ENCODE peak calls at places on chromosomes 6 and 20, in eight cellular contexts. S is MM.1S, N is Panc1, P is left lung, L is left ventricle myocardium inferior, D is stomach, G is PC-3, B is prostate gland. R is an unnamed sample. For H3K4me1 and H3K9me3, the result is how much of the 10 kb centered on the place peaks cover.

GRCh38 chr20:2289475-2289874 is 6.3 kb upstream of the TGM3 start:
- DNase-seq in S (peak), N (no peak), P (no peak), L (no peak), D (no peak), G (no peak), B (no peak), R (no peak)

GRCh38 chr6:75382634-75382900 is 98.0 kb upstream of the TMEM30A start:
- DNase-seq in S (no peak), N (no peak), P (no peak), L (no peak), D (no peak), G (no peak), B (no peak), R (no peak)

GRCh38 chr6:139422105-139423036 is 47.9 kb upstream of the CITED2 start:
- DNase-seq in S (no peak), N (no peak), P (no peak), L (no peak), D (no peak), G (no peak), B (no peak), R (no peak)

GRCh38 chr6:109759098-109759855 is 68.2 kb downstream of the FIG4 start:
- DNase-seq in S (no peak), N (no peak), P (no peak), L (no peak), D (no peak), G (no peak), B (no peak), R (no peak)

GRCh38 chr6:154731296-154732218 is 1.7 kb upstream of the SCAF8 start:
- DNase-seq in S (no peak), N (no peak), P (no peak), L (no peak), D (no peak), G (peak), B (no peak), R (no peak)

GRCh38 chr6:50116797-50117542 is 67.2 kb upstream of the DEFB112 start:
- DNase-seq in S (no peak), N (no peak), P (no peak), L (no peak), D (no peak), G (no peak), B (no peak), R (no peak)

GRCh38 chr6:156779206-156780116 is 2.3 kb downstream of the ARID1B start:
- DNase-seq in S (no peak), N (no peak), P (peak), L (peak), D (peak), G (no peak), B (peak), R (peak)

GRCh38 chr6:113381957-113382356 is 475.2 kb upstream of the MARCKS start:
- DNase-seq in S (peak), N (no peak), P (no peak), L (peak), D (peak), G (peak), B (peak), R (no peak)

GRCh38 chr20:6714202-6714800 is 53.2 kb upstream of the BMP2 start:
- DNase-seq in S (no peak), N (no peak), P (no peak), L (no peak), D (peak), G (peak), B (no peak), R (no peak)

GRCh38 chr20:47652794-47653193 is 132.5 kb downstream of the SULF2 start:
- DNase-seq in S (no peak), N (no peak), P (no peak), L (no peak), D (no peak), G (no peak), B (no peak), R (no peak)

GRCh38 chr6:124947821-124948451 is 14.3 kb upstream of the RNF217 start:
- DNase-seq in S (no peak), N (no peak), P (no peak), L (no peak), D (no peak), G (peak), B (no peak), R (no peak)

GRCh38 chr20:44633187-44633851 is 18.2 kb downstream of the ADA start:
- DNase-seq in S (no peak), N (no peak), P (peak), L (no peak), D (no peak), G (no peak), B (no peak), R (no peak)

GRCh38 chr6:99810942-99811633 is 182.9 kb downstream of the MCHR2 start:
- DNase-seq in S (no peak), N (no peak), P (no peak), L (no peak), D (no peak), G (no peak), B (no peak), R (no peak)

DNA sequence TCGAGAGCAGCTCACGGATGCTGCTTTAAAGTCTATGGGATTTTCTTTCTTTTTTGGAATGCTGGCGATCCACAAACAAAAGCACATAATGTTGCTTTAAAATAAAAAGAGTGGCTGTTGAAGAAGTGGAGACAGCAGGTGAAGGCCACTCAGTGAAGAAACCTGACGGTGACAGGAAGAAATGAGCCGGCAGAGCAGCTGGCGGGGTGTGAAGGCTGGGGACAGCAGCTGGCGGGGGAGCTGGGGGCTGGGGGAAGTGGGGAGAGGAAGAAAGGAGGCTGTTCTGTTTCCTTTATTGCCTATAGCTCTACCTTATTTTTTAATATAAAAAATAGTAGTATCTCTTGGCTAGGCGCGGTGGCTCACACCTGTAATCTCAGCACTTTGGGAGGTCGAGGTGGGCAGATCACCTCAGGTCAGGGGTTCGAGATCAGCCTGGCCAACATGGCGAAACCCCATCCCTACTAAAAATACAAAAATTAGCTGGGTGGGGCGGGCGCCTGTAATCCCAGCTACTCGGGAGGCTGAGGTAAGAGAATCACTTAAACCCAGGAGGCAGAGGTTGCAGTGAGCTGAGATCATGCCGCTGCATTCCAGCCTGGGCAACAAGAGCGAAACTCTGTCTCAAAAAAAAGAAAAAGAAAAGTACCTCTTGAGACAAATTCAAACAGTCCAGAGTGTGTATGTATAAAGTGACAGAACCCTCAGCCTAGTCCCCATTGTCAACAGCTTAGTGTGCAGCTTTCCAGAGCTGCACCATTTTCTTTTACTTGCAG is 42.4 kb upstream of the TAF8 start:
- DNase-seq in S (no peak), N (no peak), P (no peak), L (no peak), D (no peak), G (no peak), B (no peak), R (no peak)
- H3K4me1 ChIP-seq in S (under half), N (under half), P (under half), L (under half), D (under half), G (under half), B (under half), R (under half)

GRCh38 chr6:32954212-32954745 is 1.4 kb upstream of the HLA-DMA start:
- DNase-seq in S (no peak), N (no peak), P (no peak), L (no peak), D (no peak), G (no peak), B (no peak), R (no peak)

GRCh38 chr6:32956176-32956575 is 3.3 kb upstream of the HLA-DMA start:
- DNase-seq in S (no peak), N (no peak), P (no peak), L (no peak), D (no peak), G (no peak), B (no peak), R (no peak)

GRCh38 chr6:32953775-32954174 is 878 bp upstream of the HLA-DMA start:
- DNase-seq in S (no peak), N (no peak), P (no peak), L (no peak), D (no peak), G (no peak), B (no peak), R (no peak)

GRCh38 chr6:32952817-32953739 is at the start of gene HLA-DMA:
- DNase-seq in S (peak), N (no peak), P (peak), L (peak), D (peak), G (peak), B (peak), R (peak)

GRCh38 chr6:32954983-32955802 is 2.3 kb upstream of the HLA-DMA start:
- DNase-seq in S (peak), N (no peak), P (no peak), L (no peak), D (peak), G (peak), B (no peak), R (no peak)
- TF ChIP-seq CTCF in S (peak), N (peak), P (peak), L (no peak), D (no peak), G (peak), B (no peak), R (peak)

DNA sequence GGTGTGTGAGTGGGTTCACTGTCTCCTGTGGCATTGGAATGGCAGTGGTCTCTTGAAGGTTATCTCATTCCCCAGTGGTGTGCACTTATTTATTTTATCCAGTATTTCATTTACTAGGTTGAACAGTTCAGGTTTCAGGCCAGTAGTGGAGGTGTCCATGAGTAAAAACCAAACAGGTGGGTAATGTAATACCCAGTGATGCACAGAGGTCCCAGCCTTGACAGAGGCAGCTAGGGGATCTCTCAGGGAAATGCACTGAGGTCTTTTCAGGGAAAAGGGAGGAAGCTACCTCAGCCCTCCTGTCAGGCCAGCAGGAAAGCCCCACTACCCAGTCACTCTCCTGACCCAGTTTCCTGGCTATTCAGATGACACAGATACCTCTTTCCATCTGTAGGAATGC is 403.6 kb downstream of the UTRN start:
- DNase-seq in S (no peak), N (no peak), P (no peak), L (no peak), D (no peak), G (no peak), B (no peak), R (no peak)
- H3K9me3 ChIP-seq in S (under half), N (under half), P (under half), L (under half), D (under half), G (under half), B (under half), R (under half)

GRCh38 chr6:44093066-44093465 is 34.2 kb downstream of the MRPL14 start:
- DNase-seq in S (no peak), N (no peak), P (no peak), L (no peak), D (no peak), G (no peak), B (no peak), R (no peak)

GRCh38 chr6:44088827-44089590 is 38.2 kb downstream of the MRPL14 start:
- DNase-seq in S (no peak), N (no peak), P (no peak), L (no peak), D (no peak), G (no peak), B (no peak), R (no peak)

GRCh38 chr6:44087623-44088022 is 39.6 kb downstream of the MRPL14 start:
- DNase-seq in S (no peak), N (no peak), P (no peak), L (no peak), D (no peak), G (no peak), B (no peak), R (peak)

GRCh38 chr6:44092312-44092884 is 34.9 kb downstream of the MRPL14 start:
- DNase-seq in S (no peak), N (no peak), P (no peak), L (no peak), D (no peak), G (no peak), B (no peak), R (no peak)

GRCh38 chr6:44090465-44090864 is 36.8 kb downstream of the MRPL14 start:
- DNase-seq in S (no peak), N (no peak), P (no peak), L (no peak), D (no peak), G (no peak), B (no peak), R (no peak)
- H3K4me1 ChIP-seq in S (under half), N (under half), P (under half), L (under half), D (under half), G (under half), B (under half), R (under half)

DNA sequence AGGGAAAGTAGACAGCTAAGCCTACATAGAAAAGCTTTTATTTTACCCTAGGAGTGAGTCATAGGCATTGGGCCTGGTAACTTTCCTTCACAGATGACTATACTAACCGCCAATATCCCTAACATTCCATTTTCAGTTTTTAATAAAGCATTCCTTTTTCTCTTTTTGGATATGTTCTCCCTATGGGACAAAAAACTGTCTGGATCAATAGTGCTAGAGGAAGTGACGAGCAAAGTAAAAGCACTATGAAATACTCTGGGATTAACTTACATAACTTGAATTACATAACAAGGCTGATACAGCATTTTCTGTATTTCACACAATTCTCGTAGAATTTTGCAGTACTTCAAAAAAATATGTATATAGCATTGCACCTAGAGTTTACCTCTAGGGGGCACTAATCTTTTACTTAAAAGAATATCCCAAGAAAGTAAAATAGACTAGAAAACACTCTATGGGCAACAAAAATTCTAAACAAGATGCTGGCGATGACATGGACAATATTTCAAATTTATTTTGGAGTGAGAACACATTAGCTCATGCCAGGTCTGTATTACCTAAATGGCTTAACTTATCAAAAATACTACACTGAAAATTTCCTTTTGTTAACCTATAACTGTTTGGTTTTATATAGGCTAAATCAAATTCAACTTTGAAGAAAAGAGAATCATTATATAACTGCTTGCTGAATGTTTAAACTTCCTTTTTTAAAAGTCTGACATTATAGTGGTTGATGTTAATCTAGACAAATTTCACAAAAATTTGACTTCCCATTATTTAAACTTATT is 66.3 kb upstream of the DST start:
- DNase-seq in S (peak), N (no peak), P (no peak), L (no peak), D (no peak), G (peak), B (no peak), R (no peak)
- TF ChIP-seq CTCF in S (peak), N (peak), P (peak), L (peak), D (peak), G (peak), B (peak), R (peak)

DNA sequence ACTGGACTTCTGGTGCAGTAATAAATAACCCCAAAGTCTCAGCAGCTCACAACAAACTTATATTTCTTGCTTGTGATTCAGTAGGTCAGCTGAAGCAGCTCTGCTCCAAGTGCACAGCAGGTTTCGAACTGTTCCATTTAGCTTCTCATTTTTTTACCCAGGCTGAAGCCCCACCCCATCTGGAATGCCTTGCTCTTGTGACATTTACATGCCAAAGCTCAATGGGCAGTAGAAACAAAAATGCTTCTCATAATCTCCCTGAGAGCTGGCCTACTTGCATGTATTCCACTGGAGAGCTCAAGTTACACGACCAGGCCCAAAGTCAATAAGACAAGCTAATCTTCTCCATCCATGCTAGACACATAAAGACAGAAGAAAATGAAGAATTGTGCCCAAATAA is 165.2 kb downstream of the HAO1 start:
- DNase-seq in S (no peak), N (no peak), P (no peak), L (no peak), D (no peak), G (no peak), B (no peak), R (no peak)
- H3K9me3 ChIP-seq in S (under half), N (under half), P (under half), L (under half), D (under half), G (under half), B (under half), R (under half)

DNA sequence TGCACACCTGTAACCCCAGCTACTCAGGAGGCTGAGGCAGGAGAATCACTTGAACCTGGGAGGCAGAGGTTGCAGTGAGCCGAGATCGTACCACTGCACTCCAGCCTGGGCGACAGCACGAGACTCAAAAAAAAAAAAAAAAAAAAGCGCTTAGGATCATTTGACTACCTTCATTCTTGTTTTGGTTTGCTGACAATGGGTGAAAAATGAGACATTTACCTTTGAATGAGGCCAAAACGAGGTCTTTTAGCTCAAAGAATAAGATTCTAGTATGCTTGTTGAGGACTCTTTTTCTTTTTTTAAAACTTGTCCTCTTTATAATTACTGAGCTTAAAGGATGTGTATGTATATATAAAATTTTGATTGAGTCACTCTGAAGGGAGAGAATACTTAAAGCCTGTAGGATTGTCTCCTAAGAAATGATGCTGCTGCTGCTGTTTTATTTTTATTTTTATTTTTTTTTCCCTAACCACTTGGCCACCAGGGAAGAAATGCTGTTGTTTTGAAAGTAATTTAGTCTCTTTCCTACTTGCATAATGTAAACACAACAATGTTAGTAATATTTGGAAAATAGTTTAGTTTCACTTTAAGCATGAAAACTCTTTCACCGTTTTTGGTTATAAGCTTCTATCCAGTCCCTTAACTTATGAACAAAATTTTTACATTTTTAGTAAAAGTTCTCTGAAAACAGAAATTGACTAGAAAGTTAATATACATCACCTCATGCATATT is 7.9 kb downstream of the UBR2 start:
- DNase-seq in S (peak), N (no peak), P (no peak), L (no peak), D (no peak), G (no peak), B (no peak), R (no peak)
- H3K4me1 ChIP-seq in S (under half), N (under half), P (under half), L (half or more), D (under half), G (under half), B (under half), R (half or more)

GRCh38 chr20:10625641-10626040 is 48.2 kb downstream of the JAG1 start:
- DNase-seq in S (no peak), N (no peak), P (no peak), L (no peak), D (no peak), G (no peak), B (no peak), R (no peak)
- TF ChIP-seq CTCF in S (no peak), N (no peak), P (no peak), L (no peak), D (no peak), G (no peak), B (no peak), R (no peak)

GRCh38 chr6:23672737-23673136 is 453.3 kb upstream of the NRSN1 start:
- DNase-seq in S (no peak), N (no peak), P (no peak), L (no peak), D (no peak), G (no peak), B (no peak), R (no peak)
- H3K9me3 ChIP-seq in S (under half), N (under half), P (half or more), L (half or more), D (under half), G (under half), B (under half), R (under half)

DNA sequence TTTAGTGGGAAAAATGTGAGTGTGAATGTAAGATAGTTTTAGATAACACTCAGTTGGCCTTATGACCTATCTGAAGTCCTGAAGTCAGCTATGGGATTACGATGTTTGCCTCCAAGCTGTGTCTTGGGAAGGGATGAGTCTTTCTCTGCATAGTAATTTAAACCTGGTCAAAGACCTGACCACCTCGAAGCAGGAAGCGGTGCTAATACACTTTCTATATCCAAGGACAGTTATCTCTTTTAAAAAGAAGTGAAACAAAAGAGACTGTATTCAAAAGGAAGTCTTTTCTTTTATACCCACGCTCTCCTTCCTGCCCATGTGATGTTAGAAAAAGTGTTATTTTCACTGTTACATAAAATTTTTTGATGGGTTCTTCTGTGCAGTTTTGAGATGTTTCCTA is 94.9 kb downstream of the JARID2 start:
- DNase-seq in S (peak), N (no peak), P (no peak), L (no peak), D (no peak), G (no peak), B (no peak), R (no peak)
- H3K4me1 ChIP-seq in S (under half), N (under half), P (under half), L (half or more), D (under half), G (under half), B (under half), R (under half)

R was measured in psoas muscle.